ENCODE peak calls at places on chromosome 1, in ten cellular contexts. I, E, W, N, Y, V, R, T, Z and G are unnamed samples.

GRCh38 chr1:193013005-193013404 is 46.2 kb downstream of the UCHL5 start:
- DNase-seq in I (no peak), R (no peak), E (no peak), Z (no peak), W (no peak), N (no peak), T (no peak), V (no peak), Y (no peak), G (no peak)

GRCh38 chr1:230708631-230709580 is 5.0 kb downstream of the AGT start:
- DNase-seq in Y (no peak), T (no peak), W (no peak), Z (no peak), V (no peak), N (peak; percentile 79), I (peak; percentile 89), E (no peak), R (no peak), G (no peak)

GRCh38 chr1:104853276-104853675 is 1103.6 kb downstream of the AMY1C start:
- DNase-seq in R (no peak), Y (no peak), T (no peak), Z (no peak), E (no peak), I (no peak), N (no peak), V (no peak), W (no peak), G (no peak)

GRCh38 chr1:161966076-161966475 is 57.6 kb downstream of the OLFML2B start:
- DNase-seq in T (no peak), N (no peak), Y (no peak), E (no peak), R (no peak), Z (no peak), V (no peak), I (no peak), W (no peak), G (no peak)

GRCh38 chr1:246661451-246661850 is 62.8 kb upstream of the SCCPDH start:
- DNase-seq in Y (peak; percentile 17), E (no peak), V (no peak), N (no peak), T (no peak), Z (no peak), R (no peak), I (no peak), W (no peak), G (no peak)

GRCh38 chr1:234303231-234303630 is 70.0 kb upstream of the COA6 start:
- DNase-seq in Z (no peak), V (no peak), T (no peak), R (no peak), I (no peak), N (no peak), E (no peak), W (no peak), Y (no peak), G (no peak)

GRCh38 chr1:183580281-183580682 is 10.0 kb downstream of the NCF2 start:
- DNase-seq in E (no peak), Y (peak; percentile 54), V (peak; percentile 21), R (peak; percentile 16), T (peak; percentile 48), I (peak; percentile 28), W (no peak), Z (no peak), N (no peak), G (no peak)

GRCh38 chr1:24535021-24535424 is 20.9 kb upstream of the NCMAP start:
- DNase-seq in R (peak; percentile 88), T (no peak), I (peak; percentile 54), Y (no peak), W (peak; percentile 86), N (no peak), V (peak; percentile 78), E (no peak), Z (no peak), G (no peak)

GRCh38 chr1:94993931-94994645 is 67.2 kb upstream of the CNN3 start:
- DNase-seq in N (no peak), W (no peak), I (no peak), E (no peak), V (no peak), Z (no peak), R (no peak), Y (peak; percentile 84), T (no peak), G (no peak)
- H3K4me1 ChIP-seq in N (no peaks in the 10 kb centered on the region), W (no peaks in the 10 kb centered on the region), I (peaks cover 11% of the 10 kb centered on the region), E (no peaks in the 10 kb centered on the region), V (no peaks in the 10 kb centered on the region), Z (peaks cover 12% of the 10 kb centered on the region), R (no peaks in the 10 kb centered on the region), Y (peaks cover 22% of the 10 kb centered on the region), T (no peaks in the 10 kb centered on the region), G (peaks cover 20% of the 10 kb centered on the region)

GRCh38 chr1:181391297-181391905 is 91.9 kb upstream of the CACNA1E start:
- DNase-seq in Y (no peak), E (no peak), N (no peak), R (no peak), V (no peak), T (no peak), W (no peak), Z (no peak), I (no peak), G (no peak)

GRCh38 chr1:181392133-181392532 is 91.2 kb upstream of the CACNA1E start:
- DNase-seq in R (no peak), V (no peak), Z (no peak), E (no peak), T (no peak), Y (no peak), I (no peak), N (no peak), W (no peak), G (no peak)

GRCh38 chr1:181390350-181391080 is 92.8 kb upstream of the CACNA1E start:
- DNase-seq in V (no peak), I (no peak), R (no peak), Z (no peak), W (no peak), E (no peak), T (no peak), Y (no peak), N (no peak), G (no peak)

GRCh38 chr1:181394766-181395165 is 88.6 kb upstream of the CACNA1E start:
- DNase-seq in T (no peak), N (no peak), W (no peak), I (no peak), Z (no peak), Y (no peak), R (no peak), E (no peak), V (no peak), G (no peak)

DNA sequence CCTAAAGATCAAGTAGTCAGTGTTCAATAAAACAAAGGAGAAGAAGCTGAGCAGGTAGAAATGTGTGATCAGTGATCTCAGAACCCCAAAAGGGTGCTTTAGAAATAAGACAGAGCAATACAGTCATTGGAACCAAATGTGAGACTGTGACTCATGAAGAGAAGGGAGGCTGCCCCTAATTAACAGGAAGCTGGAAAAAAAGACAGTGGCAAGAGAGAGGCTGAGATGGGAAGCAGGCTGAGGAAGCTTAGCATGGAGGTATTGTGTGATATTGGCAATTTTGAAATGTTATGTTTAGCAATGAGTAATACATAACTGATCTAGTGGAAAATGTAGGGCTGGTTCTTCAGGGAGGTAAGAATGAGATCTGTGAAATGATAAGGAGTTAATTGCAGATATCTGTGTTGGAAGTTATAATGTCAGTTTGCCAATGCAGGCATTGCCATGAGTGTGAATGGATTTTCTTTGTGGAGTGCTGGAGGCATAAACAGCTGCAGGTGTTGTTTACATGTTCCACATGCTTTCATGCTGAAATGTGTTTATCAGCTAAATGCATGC is 90.6 kb upstream of the CACNA1E start:
- DNase-seq in I (no peak), R (no peak), Y (no peak), W (no peak), E (no peak), Z (no peak), N (no peak), T (no peak), V (no peak), G (no peak)
- H3K4me1 ChIP-seq in I (no peaks in the 10 kb centered on the region), R (peaks cover 3% of the 10 kb centered on the region), Y (no peaks in the 10 kb centered on the region), W (peaks cover 63% of the 10 kb centered on the region), E (no peaks in the 10 kb centered on the region), Z (no peaks in the 10 kb centered on the region), N (no peaks in the 10 kb centered on the region), T (peaks cover 2% of the 10 kb centered on the region), V (peaks cover 36% of the 10 kb centered on the region), G (no peaks in the 10 kb centered on the region)

GRCh38 chr1:232965912-232966217 is 15.5 kb downstream of the NTPCR start:
- DNase-seq in R (no peak), T (no peak), Z (no peak), I (no peak), E (no peak), W (no peak), V (no peak), Y (no peak), N (no peak), G (no peak)

GRCh38 chr1:232965124-232965911 is 14.9 kb downstream of the NTPCR start:
- DNase-seq in N (peak; percentile 75), Y (no peak), V (no peak), Z (no peak), R (no peak), I (no peak), W (no peak), T (no peak), E (no peak), G (no peak)

GRCh38 chr1:232963366-232963765 is 13.0 kb downstream of the NTPCR start:
- DNase-seq in T (no peak), Z (no peak), Y (no peak), N (no peak), E (no peak), V (no peak), I (no peak), W (no peak), R (no peak), G (no peak)

GRCh38 chr1:232966663-232967062 is 16.3 kb downstream of the NTPCR start:
- DNase-seq in T (no peak), Y (no peak), R (no peak), W (no peak), E (no peak), Z (no peak), V (no peak), N (no peak), I (peak; percentile 77), G (no peak)

GRCh38 chr1:232962761-232963357 is 12.4 kb downstream of the NTPCR start:
- DNase-seq in Y (no peak), R (no peak), E (no peak), N (no peak), W (no peak), I (no peak), Z (no peak), V (no peak), T (no peak), G (no peak)
- H3K4me1 ChIP-seq in Y (no peaks in the 10 kb centered on the region), R (no peaks in the 10 kb centered on the region), E (no peaks in the 10 kb centered on the region), N (peaks cover 48% of the 10 kb centered on the region), W (no peaks in the 10 kb centered on the region), I (peaks cover 32% of the 10 kb centered on the region), Z (peaks cover 31% of the 10 kb centered on the region), V (no peaks in the 10 kb centered on the region), T (no peaks in the 10 kb centered on the region), G (peaks cover 3% of the 10 kb centered on the region)

DNA sequence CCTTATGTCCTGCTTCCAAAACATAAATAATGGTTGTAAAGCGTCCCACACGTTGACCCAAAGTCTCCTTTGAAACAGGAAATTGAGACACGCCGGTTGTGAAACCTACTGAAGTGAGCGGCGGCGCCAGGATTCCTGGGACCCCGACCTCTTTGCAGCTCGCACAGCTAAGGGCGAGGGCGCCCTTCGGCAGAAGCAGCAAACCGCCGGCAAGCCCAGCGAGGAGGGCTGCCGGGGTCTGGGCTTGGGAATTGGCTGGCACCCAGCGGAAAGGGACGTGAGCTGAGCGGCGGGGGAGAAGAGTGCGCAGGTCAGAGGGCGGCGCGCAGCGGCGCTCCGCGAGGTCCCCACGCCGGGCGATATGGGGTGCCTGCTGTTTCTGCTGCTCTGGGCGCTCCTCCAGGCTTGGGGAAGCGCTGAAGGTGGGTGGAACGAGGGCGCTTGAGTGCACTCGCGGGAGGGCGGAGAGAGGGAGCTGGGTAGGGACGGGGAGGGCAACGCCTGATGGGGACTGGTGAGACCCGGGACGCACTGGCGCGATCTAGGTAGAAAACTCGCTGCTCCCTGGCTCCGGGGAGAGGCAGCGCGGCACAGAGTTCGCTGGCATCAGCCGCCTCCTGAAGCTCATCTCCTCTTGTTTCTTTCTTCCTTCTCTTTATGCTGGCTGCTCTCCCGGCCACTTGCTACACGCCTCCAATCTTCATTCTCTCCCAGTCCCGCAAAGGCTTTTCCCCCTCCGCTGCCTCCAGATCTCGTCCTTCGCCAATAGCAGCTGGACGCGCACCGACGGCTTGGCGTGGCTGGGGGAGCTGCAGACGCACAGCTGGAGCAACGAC is at the start of gene CD1D:
- DNase-seq in T (no peak), Z (peak; percentile 69), V (no peak), W (no peak), R (no peak), I (peak; percentile 38), Y (no peak), N (peak; percentile 64), E (no peak), G (no peak)
- H3K4me1 ChIP-seq in T (no peaks in the 10 kb centered on the region), Z (peaks cover 35% of the 10 kb centered on the region), V (no peaks in the 10 kb centered on the region), W (no peaks in the 10 kb centered on the region), R (peaks cover 17% of the 10 kb centered on the region), I (peaks cover 48% of the 10 kb centered on the region), Y (no peaks in the 10 kb centered on the region), N (peaks cover 14% of the 10 kb centered on the region), E (peaks cover 14% of the 10 kb centered on the region), G (no peaks in the 10 kb centered on the region)